ENCODE peak calls at places on chromosomes 6 and 20, in eight cellular contexts. C is HepG2, X is sigmoid colon, U is transverse colon, I is tibial nerve, F is stomach, T is K562, J is upper lobe of left lung. D is an unnamed sample.

GRCh38 chr6:139625998-139626975 is 251.8 kb upstream of the CITED2 start:
- DNase-seq in C (peak), X (no peak), U (no peak), I (peak), F (no peak), T (no peak), J (peak), D (no peak)

GRCh38 chr6:106223300-106223930 is 102.1 kb downstream of the ATG5 start:
- DNase-seq in C (peak), X (no peak), U (peak), I (peak), F (peak), T (peak), J (peak), D (peak)

GRCh38 chr6:43772571-43773049 is 2.6 kb downstream of the VEGFA start:
- DNase-seq in C (peak), X (peak), U (peak), I (no peak), F (peak), T (peak), J (no peak), D (no peak)

GRCh38 chr6:3628143-3628840 is 123.2 kb downstream of the PXDC1 start:
- DNase-seq in C (no peak), X (no peak), U (no peak), I (no peak), F (no peak), T (no peak), J (no peak), D (no peak)

GRCh38 chr20:18796282-18796833 is 17.2 kb upstream of the SCP2D1 start:
- DNase-seq in C (no peak), X (no peak), U (no peak), I (no peak), F (no peak), T (no peak), J (no peak), D (no peak)

GRCh38 chr6:31620586-31621319 is at the start of gene PRRC2A:
- DNase-seq in C (no peak), X (peak), U (peak), I (peak), F (peak), T (peak), J (peak), D (peak)

GRCh38 chr20:47456952-47457724 is 44.5 kb upstream of the NCOA3 start:
- DNase-seq in C (no peak), X (no peak), U (no peak), I (no peak), F (no peak), T (peak), J (no peak), D (no peak)

GRCh38 chr20:17673082-17673481 is 9.0 kb downstream of the RRBP1 start:
- DNase-seq in C (no peak), X (no peak), U (no peak), I (no peak), F (no peak), T (no peak), J (no peak), D (no peak)

GRCh38 chr20:53748821-53749402 is 155.3 kb upstream of the ZNF217 start:
- DNase-seq in C (no peak), X (no peak), U (no peak), I (no peak), F (no peak), T (no peak), J (no peak), D (no peak)

GRCh38 chr6:34074064-34074739 is 71.7 kb downstream of the GRM4 start:
- DNase-seq in C (no peak), X (no peak), U (no peak), I (no peak), F (no peak), T (no peak), J (no peak), D (no peak)

GRCh38 chr6:138765896-138766487 is 7.6 kb upstream of the CCDC28A start:
- DNase-seq in C (peak), X (no peak), U (no peak), I (peak), F (no peak), T (peak), J (no peak), D (no peak)

GRCh38 chr6:105459884-105460283 is 57.0 kb upstream of the PREP start:
- DNase-seq in C (no peak), X (no peak), U (no peak), I (no peak), F (no peak), T (no peak), J (no peak), D (no peak)

GRCh38 chr6:107140581-107140980 is 25.3 kb upstream of the BEND3 start:
- DNase-seq in C (no peak), X (no peak), U (no peak), I (no peak), F (no peak), T (no peak), J (no peak), D (no peak)

GRCh38 chr6:45535933-45536332 is 158.2 kb upstream of the SUPT3H start:
- DNase-seq in C (no peak), X (no peak), U (no peak), I (no peak), F (peak), T (no peak), J (no peak), D (no peak)

GRCh38 chr6:24910850-24911712 is 24.7 kb downstream of the RIPOR2 start:
- DNase-seq in C (no peak), X (peak), U (peak), I (peak), F (peak), T (no peak), J (peak), D (peak)

GRCh38 chr6:42885702-42886101 is 6.3 kb downstream of the RPL7L1 start:
- DNase-seq in C (no peak), X (no peak), U (no peak), I (no peak), F (no peak), T (no peak), J (peak), D (no peak)

GRCh38 chr6:151677427-151677826 is 130.1 kb upstream of the ESR1 start:
- DNase-seq in C (no peak), X (no peak), U (no peak), I (no peak), F (no peak), T (no peak), J (no peak), D (no peak)

GRCh38 chr6:168589275-168589674 is 148.3 kb downstream of the SMOC2 start:
- DNase-seq in C (no peak), X (no peak), U (no peak), I (no peak), F (no peak), T (no peak), J (no peak), D (no peak)

GRCh38 chr6:15268130-15268908 is 22.4 kb downstream of the JARID2 start:
- DNase-seq in C (no peak), X (no peak), U (no peak), I (no peak), F (no peak), T (no peak), J (no peak), D (no peak)

GRCh38 chr20:63969851-63970713 is at the start of gene ZNF512B:
- DNase-seq in C (peak), X (peak), U (peak), I (no peak), F (peak), T (peak), J (no peak), D (peak)

GRCh38 chr6:33298773-33299236 is at the start of gene RGL2:
- DNase-seq in C (no peak), X (peak), U (peak), I (peak), F (peak), T (peak), J (peak), D (peak)

GRCh38 chr6:163750436-163751031 is 336.0 kb downstream of the QKI start:
- DNase-seq in C (no peak), X (no peak), U (no peak), I (no peak), F (no peak), T (no peak), J (no peak), D (no peak)

GRCh38 chr6:166055801-166056200 is 111.8 kb downstream of the TBXT start:
- DNase-seq in C (no peak), X (no peak), U (no peak), I (no peak), F (no peak), T (no peak), J (no peak), D (no peak)

GRCh38 chr20:18191336-18191735 is 53.7 kb downstream of the KAT14 start:
- DNase-seq in C (peak), X (no peak), U (no peak), I (no peak), F (no peak), T (no peak), J (no peak), D (no peak)

GRCh38 chr6:15441215-15441868 is 195.5 kb downstream of the JARID2 start:
- DNase-seq in C (peak), X (no peak), U (peak), I (peak), F (no peak), T (peak), J (no peak), D (no peak)

GRCh38 chr6:16239090-16239797 is 857 bp downstream of the GMPR start:
- DNase-seq in C (no peak), X (peak), U (peak), I (peak), F (peak), T (peak), J (peak), D (peak)

GRCh38 chr20:21430031-21430430 is 32.7 kb upstream of the NKX2-4 start:
- DNase-seq in C (no peak), X (no peak), U (no peak), I (no peak), F (no peak), T (no peak), J (no peak), D (no peak)

GRCh38 chr6:28137458-28138020 is 4.1 kb upstream of the ZKSCAN8 start:
- DNase-seq in C (no peak), X (no peak), U (no peak), I (no peak), F (no peak), T (peak), J (no peak), D (no peak)

GRCh38 chr20:57991211-57991841 is 237.1 kb downstream of the ANKRD60 start:
- DNase-seq in C (no peak), X (no peak), U (peak), I (no peak), F (no peak), T (no peak), J (no peak), D (no peak)

GRCh38 chr6:140794544-140794943 is 1338.2 kb upstream of the GJE1 start:
- DNase-seq in C (no peak), X (no peak), U (no peak), I (no peak), F (no peak), T (no peak), J (no peak), D (no peak)

GRCh38 chr6:140203611-140204553 is 829.4 kb upstream of the CITED2 start:
- DNase-seq in C (no peak), X (no peak), U (no peak), I (no peak), F (no peak), T (no peak), J (no peak), D (no peak)

GRCh38 chr6:169337881-169338445 is 84.3 kb upstream of the THBS2 start:
- DNase-seq in C (no peak), X (no peak), U (no peak), I (no peak), F (no peak), T (no peak), J (no peak), D (no peak)

GRCh38 chr20:8523684-8524083 is 391.6 kb downstream of the PLCB1 start:
- DNase-seq in C (no peak), X (no peak), U (no peak), I (no peak), F (no peak), T (no peak), J (no peak), D (no peak)

GRCh38 chr6:37340639-37340943 is 13.2 kb upstream of the RNF8 start:
- DNase-seq in C (no peak), X (no peak), U (no peak), I (no peak), F (no peak), T (no peak), J (no peak), D (no peak)

GRCh38 chr6:170286246-170286933 is 4.5 kb downstream of the DLL1 start:
- DNase-seq in C (no peak), X (peak), U (peak), I (no peak), F (peak), T (peak), J (no peak), D (no peak)

GRCh38 chr20:22861990-22862389 is 173.1 kb upstream of the SSTR4 start:
- DNase-seq in C (no peak), X (no peak), U (no peak), I (no peak), F (no peak), T (no peak), J (peak), D (peak)

GRCh38 chr20:22866757-22867425 is 168.2 kb upstream of the SSTR4 start:
- DNase-seq in C (no peak), X (no peak), U (no peak), I (no peak), F (no peak), T (no peak), J (no peak), D (no peak)

GRCh38 chr20:22863881-22864280 is 171.2 kb upstream of the SSTR4 start:
- DNase-seq in C (no peak), X (no peak), U (no peak), I (no peak), F (no peak), T (no peak), J (no peak), D (no peak)

GRCh38 chr20:22861231-22861980 is 173.7 kb upstream of the SSTR4 start:
- DNase-seq in C (no peak), X (no peak), U (no peak), I (no peak), F (no peak), T (no peak), J (no peak), D (no peak)

DNA sequence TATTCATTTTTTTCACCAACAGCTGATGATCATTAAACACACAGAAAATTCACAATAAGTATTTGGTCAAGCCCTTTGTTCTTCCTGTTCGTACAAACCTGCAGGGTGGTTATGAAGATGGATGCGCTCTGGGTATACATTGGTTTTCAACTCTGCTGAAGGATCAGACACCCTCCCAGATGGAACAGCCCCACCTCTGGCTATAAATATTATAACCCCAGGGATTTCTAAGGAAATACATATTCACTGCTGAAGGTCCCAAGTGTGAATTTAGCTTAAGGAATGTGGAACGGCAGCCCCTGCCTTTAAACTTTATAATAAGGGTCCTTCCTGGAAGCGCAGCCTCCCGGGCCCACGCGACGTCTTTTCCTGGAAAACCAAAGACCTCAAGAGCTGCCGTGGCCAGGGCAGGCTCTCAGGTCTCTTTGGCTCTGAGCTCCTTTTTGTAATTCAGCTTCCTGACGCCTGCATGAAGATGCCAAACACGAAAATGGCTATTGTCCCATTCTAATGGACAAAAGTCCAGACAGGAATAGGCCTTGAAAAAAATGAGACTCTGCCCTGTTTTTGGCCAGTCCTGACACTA is 172.4 kb upstream of the SSTR4 start:
- DNase-seq in C (no peak), X (no peak), U (no peak), I (no peak), F (no peak), T (no peak), J (no peak), D (no peak)
- TF ChIP-seq CTCF in C (no peak), X (no peak), U (no peak), I (no peak), F (no peak), T (peak), J (no peak), D (no peak)

GRCh38 chr20:45060341-45060740 is 40.6 kb downstream of the KCNS1 start:
- DNase-seq in C (no peak), X (no peak), U (no peak), I (no peak), F (no peak), T (no peak), J (no peak), D (no peak)

GRCh38 chr20:45058168-45058850 is 42.6 kb downstream of the KCNS1 start:
- DNase-seq in C (no peak), X (no peak), U (no peak), I (no peak), F (no peak), T (no peak), J (no peak), D (no peak)

GRCh38 chr20:45061244-45061643 is 39.7 kb downstream of the KCNS1 start:
- DNase-seq in C (no peak), X (no peak), U (no peak), I (no peak), F (no peak), T (no peak), J (no peak), D (no peak)

GRCh38 chr20:45056473-45057148 is 44.3 kb downstream of the KCNS1 start:
- DNase-seq in C (no peak), X (no peak), U (no peak), I (no peak), F (no peak), T (no peak), J (no peak), D (no peak)

GRCh38 chr20:45059022-45059728 is 41.8 kb downstream of the KCNS1 start:
- DNase-seq in C (no peak), X (no peak), U (no peak), I (no peak), F (no peak), T (no peak), J (no peak), D (no peak)
- TF ChIP-seq EP300 in C (no peak), X (no peak), U (no peak), I (no peak), F (no peak), T (no peak), J (no peak), D (no peak)

GRCh38 chr6:2249126-2249525 is 3.7 kb upstream of the GMDS start:
- DNase-seq in C (no peak), X (no peak), U (no peak), I (no peak), F (no peak), T (no peak), J (no peak), D (no peak)

GRCh38 chr6:2244261-2245102 is 923 bp downstream of the GMDS start:
- DNase-seq in C (peak), X (no peak), U (no peak), I (no peak), F (peak), T (no peak), J (no peak), D (no peak)

GRCh38 chr6:2245954-2246863 is 804 bp upstream of the GMDS start:
- DNase-seq in C (peak), X (peak), U (peak), I (peak), F (peak), T (peak), J (peak), D (peak)

GRCh38 chr6:2245103-2245953 is at the start of gene GMDS:
- DNase-seq in C (peak), X (peak), U (peak), I (peak), F (peak), T (peak), J (peak), D (peak)

GRCh38 chr6:2247664-2248063 is 2.3 kb upstream of the GMDS start:
- DNase-seq in C (no peak), X (no peak), U (no peak), I (no peak), F (no peak), T (no peak), J (no peak), D (no peak)
- TF ChIP-seq POLR2A in C (no peak), X (no peak), U (no peak), I (no peak), F (no peak), T (no peak), J (no peak), D (no peak)

DNA sequence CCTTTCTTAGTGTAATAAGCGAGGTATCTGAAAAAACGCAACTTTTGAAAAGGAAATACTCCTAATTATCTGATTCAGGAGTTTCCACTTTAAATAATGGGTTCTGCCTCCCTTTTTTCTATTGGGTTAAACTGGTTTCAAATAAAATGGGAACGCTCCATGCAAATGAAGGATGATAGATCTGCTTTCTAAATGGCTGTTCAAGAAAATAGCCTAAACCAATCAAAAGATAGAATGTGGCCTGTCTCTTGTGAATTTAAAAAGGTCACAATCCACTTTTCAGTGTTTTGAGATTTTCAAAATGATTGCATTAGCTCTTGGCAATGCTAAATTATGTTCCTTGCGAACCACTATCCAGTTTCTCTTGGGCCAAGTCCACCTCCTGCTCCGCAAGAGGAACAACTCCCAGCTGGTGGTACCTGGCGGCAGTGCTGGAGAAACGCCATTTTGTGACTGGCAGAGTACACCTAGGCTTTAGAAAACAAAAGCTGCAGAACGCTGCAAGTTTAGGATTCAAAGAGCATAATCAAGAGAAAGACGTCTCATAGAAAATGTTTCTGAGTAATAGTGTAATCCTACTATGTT is 56.8 kb downstream of the TRIM38 start:
- DNase-seq in C (no peak), X (no peak), U (no peak), I (no peak), F (no peak), T (no peak), J (no peak), D (peak)
- TF ChIP-seq CTCF in C (no peak), X (no peak), U (no peak), I (no peak), F (no peak), T (no peak), J (no peak), D (no peak)

DNA sequence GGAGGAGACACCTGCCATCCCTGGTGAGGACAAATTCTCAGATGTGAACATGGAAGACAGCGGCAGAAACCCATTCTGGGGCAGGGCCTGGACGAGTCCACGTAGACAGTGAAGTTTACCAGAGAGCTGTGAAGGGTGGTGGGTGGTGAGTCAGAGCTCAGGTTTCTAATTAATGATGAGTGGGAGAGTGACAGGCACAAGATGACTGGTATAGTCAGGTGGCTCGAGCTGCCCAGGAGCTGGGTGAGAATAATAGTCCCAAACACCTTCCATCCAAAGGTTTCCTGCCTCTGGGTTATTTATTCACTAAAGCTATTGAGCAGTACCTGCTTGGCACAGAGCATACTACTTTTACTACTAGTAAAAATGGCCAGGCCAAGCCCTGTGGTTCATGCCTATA is 6.0 kb downstream of the TLDC2 start:
- DNase-seq in C (no peak), X (no peak), U (peak), I (no peak), F (no peak), T (peak), J (no peak), D (no peak)
- TF ChIP-seq EP300 in C (no peak), X (no peak), U (no peak), I (no peak), F (no peak), T (no peak), J (no peak), D (no peak)

GRCh38 chr6:26128013-26128771 is 41.0 kb downstream of the HFE start:
- DNase-seq in C (no peak), X (no peak), U (no peak), I (no peak), F (no peak), T (no peak), J (no peak), D (no peak)
- TF ChIP-seq POLR2A in C (no peak), X (no peak), U (no peak), I (no peak), F (no peak), T (peak), J (no peak), D (no peak)